ENCODE peak calls at places on chromosomes 11 and 22, in ten cellular contexts. E, W, Q, S, H, U, O, K, D and B are unnamed samples.

GRCh38 chr11:10390375-10390774 is 64.7 kb upstream of the AMPD3 start:
- DNase-seq in E (no peak), W (no peak), Q (no peak), S (peak; percentile 43), H (peak; percentile 49), U (no peak), O (peak; percentile 63), K (peak; percentile 53), D (no peak), B (no peak)

GRCh38 chr11:34665077-34665835 is 44.4 kb downstream of the EHF start:
- DNase-seq in E (no peak), W (no peak), Q (no peak), S (no peak), H (no peak), U (no peak), O (no peak), K (no peak), D (no peak), B (no peak)

GRCh38 chr22:49921508-49922278 is 3.3 kb downstream of the CRELD2 start:
- DNase-seq in E (no peak), W (no peak), Q (no peak), S (no peak), H (no peak), U (no peak), O (no peak), K (no peak), D (no peak), B (no peak)

GRCh38 chr11:123203471-123203870 is 8.4 kb upstream of the CLMP start:
- DNase-seq in E (no peak), W (no peak), Q (no peak), S (no peak), H (no peak), U (no peak), O (no peak), K (no peak), D (no peak), B (no peak)

GRCh38 chr22:27105142-27106025 is 448.0 kb downstream of the MIAT start:
- DNase-seq in E (peak; percentile 70), W (peak; percentile 79), Q (no peak), S (peak; percentile 80), H (peak; percentile 87), U (no peak), O (peak; percentile 98), K (peak; percentile 92), D (no peak), B (peak; percentile 25)

GRCh38 chr11:125148743-125149142 is 15.8 kb upstream of the PKNOX2 start:
- DNase-seq in E (no peak), W (no peak), Q (no peak), S (no peak), H (no peak), U (no peak), O (no peak), K (no peak), D (no peak), B (no peak)

GRCh38 chr22:24965822-24966626 is 13.5 kb downstream of the KIAA1671 start:
- DNase-seq in E (no peak), W (peak; percentile 91), Q (no peak), S (peak; percentile 65), H (peak; percentile 55), U (no peak), O (no peak), K (no peak), D (no peak), B (peak; percentile 82)

GRCh38 chr11:9357041-9357440 is 27.4 kb upstream of the IPO7 start:
- DNase-seq in E (no peak), W (no peak), Q (no peak), S (no peak), H (no peak), U (no peak), O (no peak), K (no peak), D (no peak), B (peak; percentile 68)

GRCh38 chr22:42316988-42317387 is 46.5 kb upstream of the TCF20 start:
- DNase-seq in E (no peak), W (no peak), Q (no peak), S (no peak), H (no peak), U (no peak), O (peak; percentile 71), K (no peak), D (no peak), B (peak; percentile 68)

GRCh38 chr11:7548659-7549283 is 35.0 kb downstream of the PPFIBP2 start:
- DNase-seq in E (no peak), W (no peak), Q (peak; percentile 4), S (no peak), H (no peak), U (peak; percentile 22), O (no peak), K (no peak), D (peak; percentile 46), B (no peak)

GRCh38 chr11:64233913-64234839 is at the start of gene VEGFB:
- DNase-seq in E (no peak), W (no peak), Q (no peak), S (peak; percentile 48), H (peak; percentile 67), U (peak; percentile 64), O (peak; percentile 55), K (no peak), D (peak; percentile 81), B (no peak)

GRCh38 chr11:103471546-103471945 is 362.3 kb downstream of the DYNC2H1 start:
- DNase-seq in E (no peak), W (no peak), Q (no peak), S (no peak), H (no peak), U (peak; percentile 9), O (no peak), K (no peak), D (no peak), B (no peak)

GRCh38 chr11:85718991-85719807 is 33.2 kb upstream of the CCDC89 start:
- DNase-seq in E (peak; percentile 99), W (no peak), Q (no peak), S (peak; percentile 23), H (peak; percentile 22), U (no peak), O (peak; percentile 100), K (peak; percentile 80), D (no peak), B (peak; percentile 95)

GRCh38 chr11:63560506-63561179 is 2.5 kb downstream of the PLAAT2 start:
- DNase-seq in E (no peak), W (no peak), Q (peak; percentile 20), S (no peak), H (no peak), U (no peak), O (no peak), K (peak; percentile 50), D (no peak), B (peak; percentile 47)

GRCh38 chr11:98561877-98562395 is 458.8 kb upstream of the CNTN5 start:
- DNase-seq in E (no peak), W (no peak), Q (no peak), S (no peak), H (no peak), U (no peak), O (peak; percentile 2), K (no peak), D (no peak), B (peak; percentile 57)

GRCh38 chr11:131885371-131885770 is 515.0 kb downstream of the NTM start:
- DNase-seq in E (no peak), W (no peak), Q (no peak), S (no peak), H (no peak), U (no peak), O (no peak), K (no peak), D (no peak), B (no peak)

GRCh38 chr11:131883332-131883731 is 512.9 kb downstream of the NTM start:
- DNase-seq in E (no peak), W (no peak), Q (no peak), S (no peak), H (no peak), U (no peak), O (no peak), K (no peak), D (no peak), B (no peak)

GRCh38 chr11:131880976-131881375 is 510.6 kb downstream of the NTM start:
- DNase-seq in E (no peak), W (no peak), Q (no peak), S (no peak), H (no peak), U (no peak), O (no peak), K (no peak), D (no peak), B (no peak)

GRCh38 chr11:131886201-131886600 is 515.8 kb downstream of the NTM start:
- DNase-seq in E (no peak), W (no peak), Q (no peak), S (no peak), H (no peak), U (no peak), O (peak; percentile 38), K (no peak), D (no peak), B (peak; percentile 42)

GRCh38 chr11:131884461-131885073 is 514.2 kb downstream of the NTM start:
- DNase-seq in E (no peak), W (no peak), Q (no peak), S (no peak), H (no peak), U (no peak), O (no peak), K (no peak), D (no peak), B (no peak)
- TF ChIP-seq CTCF in E (no peak), W (no peak), Q (no peak), S (no peak), H (no peak), U (no peak), O (no peak), K (no peak), D (no peak), B (no peak)

DNA sequence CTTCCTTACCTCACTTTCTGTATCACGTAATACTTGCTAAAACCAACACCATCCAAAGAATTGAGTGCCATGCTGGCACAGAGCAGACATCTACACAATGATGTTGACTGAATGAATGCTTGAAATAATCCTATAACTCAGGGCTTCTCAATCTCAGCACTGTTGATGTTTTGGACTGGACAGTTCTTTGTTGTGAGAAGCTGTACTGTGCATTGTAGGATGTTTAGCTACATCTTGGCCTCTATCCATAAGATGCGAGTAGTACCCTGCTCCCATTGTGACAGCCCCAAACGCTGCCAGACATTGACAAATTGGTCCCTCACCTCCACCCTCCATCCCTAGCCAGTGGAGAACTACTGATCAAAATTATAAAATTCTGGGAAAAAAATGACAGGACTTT is 153.4 kb downstream of the NAV2 start:
- DNase-seq in E (no peak), W (no peak), Q (no peak), S (no peak), H (no peak), U (no peak), O (no peak), K (no peak), D (no peak), B (no peak)
- H3K27me3 ChIP-seq in E (no peaks in the 10 kb centered on the region), W (no peaks in the 10 kb centered on the region), Q (no peaks in the 10 kb centered on the region), S (no peaks in the 10 kb centered on the region), H (no peaks in the 10 kb centered on the region), U (no peaks in the 10 kb centered on the region), O (no peaks in the 10 kb centered on the region), K (no peaks in the 10 kb centered on the region), D (no peaks in the 10 kb centered on the region), B (no peaks in the 10 kb centered on the region)

GRCh38 chr11:57310630-57311086 is 14.1 kb downstream of the TNKS1BP1 start:
- DNase-seq in E (no peak), W (peak; percentile 87), Q (no peak), S (no peak), H (peak; percentile 37), U (no peak), O (peak; percentile 33), K (no peak), D (peak; percentile 63), B (no peak)
- H3K4me3 ChIP-seq in E (peak overlapping the region; percentile 49), W (peak overlapping the region; percentile 41), Q (no peak overlapping the region), S (no peak overlapping the region), H (no peak overlapping the region), U (peak overlapping the region; percentile 44), O (peak overlapping the region; percentile 63), K (peak overlapping the region; percentile 38), D (peak overlapping the region; percentile 18), B (peak overlapping the region; percentile 51)

GRCh38 chr11:76321820-76322524 is 59.0 kb downstream of the THAP12 start:
- DNase-seq in E (no peak), W (no peak), Q (no peak), S (no peak), H (no peak), U (no peak), O (no peak), K (no peak), D (no peak), B (no peak)
- TF ChIP-seq CTCF in E (no peak), W (no peak), Q (no peak), S (no peak), H (no peak), U (no peak), O (no peak), K (no peak), D (no peak), B (no peak)